ENCODE peak calls at places on chromosomes 12 and 14, in nine cellular contexts. One of them, this sample, is unnamed.

GRCh38 chr12:96889273-96889933 is 17.7 kb upstream of the NEDD1 start:
- DNase-seq in heart right ventricle: no peak
- DNase-seq in A172: peak
- DNase-seq in CD4-positive, alpha-beta T cell: no peak
- DNase-seq in heart left ventricle: no peak
- DNase-seq in hypothalamus: no peak
- DNase-seq in astrocyte of the spinal cord: peak
- DNase-seq in NCI-H510A: no peak
- DNase-seq in stimulated activated CD4-positive, alpha-beta T cell treated with anti-CD3 and anti-CD28 coated beads, Interleukin-1b, Interleukin-23, amount 100 ng/mL, for 24 hours: no peak
- DNase-seq in this sample: peak

GRCh38 chr14:104585966-104586702 is 6.6 kb downstream of the C14orf180 start:
- DNase-seq in heart right ventricle: peak
- DNase-seq in A172: no peak
- DNase-seq in CD4-positive, alpha-beta T cell: no peak
- DNase-seq in heart left ventricle: no peak
- DNase-seq in hypothalamus: no peak
- DNase-seq in astrocyte of the spinal cord: no peak
- DNase-seq in NCI-H510A: no peak
- DNase-seq in stimulated activated CD4-positive, alpha-beta T cell treated with anti-CD3 and anti-CD28 coated beads, Interleukin-1b, Interleukin-23, amount 100 ng/mL, for 24 hours: no peak
- DNase-seq in this sample: no peak

GRCh38 chr12:68319988-68320623 is 12.1 kb downstream of the MDM1 start:
- DNase-seq in heart right ventricle: no peak
- DNase-seq in A172: peak
- DNase-seq in CD4-positive, alpha-beta T cell: no peak
- DNase-seq in heart left ventricle: no peak
- DNase-seq in hypothalamus: no peak
- DNase-seq in astrocyte of the spinal cord: peak
- DNase-seq in NCI-H510A: no peak
- DNase-seq in stimulated activated CD4-positive, alpha-beta T cell treated with anti-CD3 and anti-CD28 coated beads, Interleukin-1b, Interleukin-23, amount 100 ng/mL, for 24 hours: no peak
- DNase-seq in this sample: no peak

GRCh38 chr12:25950329-25951115 is 8.0 kb upstream of the RASSF8 start:
- DNase-seq in heart right ventricle: no peak
- DNase-seq in A172: peak
- DNase-seq in CD4-positive, alpha-beta T cell: no peak
- DNase-seq in heart left ventricle: no peak
- DNase-seq in hypothalamus: no peak
- DNase-seq in astrocyte of the spinal cord: no peak
- DNase-seq in NCI-H510A: no peak
- DNase-seq in stimulated activated CD4-positive, alpha-beta T cell treated with anti-CD3 and anti-CD28 coated beads, Interleukin-1b, Interleukin-23, amount 100 ng/mL, for 24 hours: no peak
- DNase-seq in this sample: no peak

GRCh38 chr12:573226-573625 is 90.0 kb downstream of the NINJ2 start:
- DNase-seq in heart right ventricle: no peak
- DNase-seq in A172: no peak
- DNase-seq in CD4-positive, alpha-beta T cell: no peak
- DNase-seq in heart left ventricle: no peak
- DNase-seq in hypothalamus: no peak
- DNase-seq in astrocyte of the spinal cord: no peak
- DNase-seq in NCI-H510A: no peak
- DNase-seq in stimulated activated CD4-positive, alpha-beta T cell treated with anti-CD3 and anti-CD28 coated beads, Interleukin-1b, Interleukin-23, amount 100 ng/mL, for 24 hours: no peak
- DNase-seq in this sample: no peak

GRCh38 chr14:22047105-22047504 is 373.5 kb upstream of the OR4E1 start:
- DNase-seq in heart right ventricle: no peak
- DNase-seq in A172: no peak
- DNase-seq in CD4-positive, alpha-beta T cell: peak
- DNase-seq in heart left ventricle: no peak
- DNase-seq in hypothalamus: no peak
- DNase-seq in astrocyte of the spinal cord: no peak
- DNase-seq in NCI-H510A: no peak
- DNase-seq in stimulated activated CD4-positive, alpha-beta T cell treated with anti-CD3 and anti-CD28 coated beads, Interleukin-1b, Interleukin-23, amount 100 ng/mL, for 24 hours: no peak
- DNase-seq in this sample: peak

GRCh38 chr14:52950898-52951729 is at the start of gene FERMT2:
- DNase-seq in heart right ventricle: peak
- DNase-seq in A172: peak
- DNase-seq in CD4-positive, alpha-beta T cell: no peak
- DNase-seq in heart left ventricle: peak
- DNase-seq in hypothalamus: peak
- DNase-seq in astrocyte of the spinal cord: peak
- DNase-seq in NCI-H510A: peak
- DNase-seq in stimulated activated CD4-positive, alpha-beta T cell treated with anti-CD3 and anti-CD28 coated beads, Interleukin-1b, Interleukin-23, amount 100 ng/mL, for 24 hours: no peak
- DNase-seq in this sample: peak

GRCh38 chr14:102722646-102723045 is 54.6 kb upstream of the TRAF3 start:
- DNase-seq in heart right ventricle: no peak
- DNase-seq in A172: no peak
- DNase-seq in CD4-positive, alpha-beta T cell: no peak
- DNase-seq in heart left ventricle: no peak
- DNase-seq in hypothalamus: no peak
- DNase-seq in astrocyte of the spinal cord: no peak
- DNase-seq in NCI-H510A: no peak
- DNase-seq in stimulated activated CD4-positive, alpha-beta T cell treated with anti-CD3 and anti-CD28 coated beads, Interleukin-1b, Interleukin-23, amount 100 ng/mL, for 24 hours: no peak
- DNase-seq in this sample: no peak

GRCh38 chr14:90039253-90040010 is 22.4 kb upstream of the KCNK13 start:
- DNase-seq in heart right ventricle: no peak
- DNase-seq in A172: no peak
- DNase-seq in CD4-positive, alpha-beta T cell: no peak
- DNase-seq in heart left ventricle: no peak
- DNase-seq in hypothalamus: no peak
- DNase-seq in astrocyte of the spinal cord: no peak
- DNase-seq in NCI-H510A: no peak
- DNase-seq in stimulated activated CD4-positive, alpha-beta T cell treated with anti-CD3 and anti-CD28 coated beads, Interleukin-1b, Interleukin-23, amount 100 ng/mL, for 24 hours: no peak
- DNase-seq in this sample: no peak

GRCh38 chr12:15796493-15797141 is 7.4 kb upstream of the EPS8 start:
- DNase-seq in heart right ventricle: no peak
- DNase-seq in A172: peak
- DNase-seq in CD4-positive, alpha-beta T cell: no peak
- DNase-seq in heart left ventricle: no peak
- DNase-seq in hypothalamus: no peak
- DNase-seq in astrocyte of the spinal cord: no peak
- DNase-seq in NCI-H510A: no peak
- DNase-seq in stimulated activated CD4-positive, alpha-beta T cell treated with anti-CD3 and anti-CD28 coated beads, Interleukin-1b, Interleukin-23, amount 100 ng/mL, for 24 hours: no peak
- DNase-seq in this sample: no peak

GRCh38 chr12:9064201-9064814 is 51.4 kb downstream of the A2M start:
- DNase-seq in heart right ventricle: peak
- DNase-seq in A172: no peak
- DNase-seq in CD4-positive, alpha-beta T cell: peak
- DNase-seq in heart left ventricle: peak
- DNase-seq in hypothalamus: peak
- DNase-seq in astrocyte of the spinal cord: peak
- DNase-seq in NCI-H510A: peak
- DNase-seq in stimulated activated CD4-positive, alpha-beta T cell treated with anti-CD3 and anti-CD28 coated beads, Interleukin-1b, Interleukin-23, amount 100 ng/mL, for 24 hours: no peak
- DNase-seq in this sample: peak

GRCh38 chr12:39946361-39946948 is 159.4 kb downstream of the SLC2A13 start:
- DNase-seq in heart right ventricle: no peak
- DNase-seq in A172: no peak
- DNase-seq in CD4-positive, alpha-beta T cell: no peak
- DNase-seq in heart left ventricle: no peak
- DNase-seq in hypothalamus: no peak
- DNase-seq in astrocyte of the spinal cord: no peak
- DNase-seq in NCI-H510A: no peak
- DNase-seq in stimulated activated CD4-positive, alpha-beta T cell treated with anti-CD3 and anti-CD28 coated beads, Interleukin-1b, Interleukin-23, amount 100 ng/mL, for 24 hours: no peak
- DNase-seq in this sample: no peak

GRCh38 chr12:129901256-129901655 is 2.6 kb downstream of the TMEM132D start:
- DNase-seq in heart right ventricle: no peak
- DNase-seq in A172: no peak
- DNase-seq in CD4-positive, alpha-beta T cell: no peak
- DNase-seq in heart left ventricle: no peak
- DNase-seq in hypothalamus: no peak
- DNase-seq in astrocyte of the spinal cord: peak
- DNase-seq in NCI-H510A: no peak
- DNase-seq in stimulated activated CD4-positive, alpha-beta T cell treated with anti-CD3 and anti-CD28 coated beads, Interleukin-1b, Interleukin-23, amount 100 ng/mL, for 24 hours: no peak
- DNase-seq in this sample: peak

GRCh38 chr12:84974177-84974815 is 61.7 kb upstream of the SLC6A15 start:
- DNase-seq in heart right ventricle: no peak
- DNase-seq in A172: no peak
- DNase-seq in CD4-positive, alpha-beta T cell: no peak
- DNase-seq in heart left ventricle: no peak
- DNase-seq in hypothalamus: no peak
- DNase-seq in astrocyte of the spinal cord: no peak
- DNase-seq in NCI-H510A: no peak
- DNase-seq in stimulated activated CD4-positive, alpha-beta T cell treated with anti-CD3 and anti-CD28 coated beads, Interleukin-1b, Interleukin-23, amount 100 ng/mL, for 24 hours: no peak
- DNase-seq in this sample: no peak

This sample was measured in kidney glomerular epithelial cell.